ENCODE peak calls at places on chromosomes 11 and 22, in six cellular contexts. T, U, N, W, Z and X are unnamed samples.

GRCh38 chr11:66651011-66651410 is 12.5 kb downstream of the RBM4 start:
- DNase-seq in U (no peak), T (peak; percentile 13), N (no peak), Z (peak; percentile 12), W (no peak), X (no peak)

GRCh38 chr22:25068701-25069100 is 116.2 kb downstream of the KIAA1671 start:
- DNase-seq in Z (no peak), W (no peak), T (no peak), U (no peak), N (no peak), X (no peak)

GRCh38 chr22:21044931-21045584 is 688 bp upstream of the LRRC74B start:
- DNase-seq in U (peak; percentile 66), N (peak; percentile 54), Z (peak; percentile 57), T (peak; percentile 53), W (peak; percentile 47), X (peak; percentile 10)

GRCh38 chr11:111676878-111677585 is 74.8 kb downstream of the SIK2 start:
- DNase-seq in W (no peak), N (no peak), U (peak; percentile 43), T (peak; percentile 46), Z (peak; percentile 31), X (no peak)

GRCh38 chr22:42856179-42856864 is 751 bp downstream of the ARFGAP3 start:
- DNase-seq in U (peak; percentile 28), W (no peak), N (peak; percentile 9), T (peak; percentile 19), Z (no peak), X (peak; percentile 41)

GRCh38 chr11:1876361-1877063 is 15.2 kb downstream of the PRR33 start:
- DNase-seq in T (peak; percentile 88), U (peak; percentile 41), W (no peak), N (no peak), Z (peak; percentile 73), X (peak; percentile 51)

GRCh38 chr22:25759825-25760231 is 17.8 kb downstream of the MYO18B start:
- DNase-seq in Z (peak; percentile 97), N (no peak), U (peak; percentile 98), T (peak; percentile 98), W (no peak), X (no peak)

GRCh38 chr11:120985718-120986569 is 38.0 kb upstream of the TBCEL start:
- DNase-seq in T (peak; percentile 41), N (peak; percentile 55), U (peak; percentile 25), W (peak; percentile 5), Z (peak; percentile 48), X (peak; percentile 27)

GRCh38 chr11:71917646-71918045 is 10.7 kb downstream of the XNDC1N start:
- DNase-seq in Z (no peak), N (no peak), T (no peak), U (no peak), W (no peak), X (no peak)

GRCh38 chr22:39254789-39255298 is 10.1 kb upstream of the PDGFB start:
- DNase-seq in W (no peak), U (peak; percentile 44), Z (peak; percentile 41), N (no peak), T (peak; percentile 77), X (no peak)

GRCh38 chr11:123690490-123690889 is 36.1 kb upstream of the SCN3B start:
- DNase-seq in U (peak; percentile 52), W (no peak), Z (peak; percentile 55), N (no peak), T (peak; percentile 51), X (no peak)

GRCh38 chr11:107857550-107858216 is 904 bp downstream of the SLC35F2 start:
- DNase-seq in W (no peak), N (no peak), U (peak; percentile 21), Z (no peak), T (peak; percentile 52), X (no peak)

GRCh38 chr11:61904539-61905048 is 12.8 kb downstream of the RAB3IL1 start:
- DNase-seq in N (no peak), T (no peak), Z (no peak), U (no peak), W (no peak), X (peak; percentile 35)

GRCh38 chr11:86955111-86955673 is at the start of gene FZD4:
- DNase-seq in N (peak; percentile 87), Z (peak; percentile 90), W (peak; percentile 81), U (peak; percentile 80), T (peak; percentile 90), X (peak; percentile 89)

GRCh38 chr11:104581246-104581980 is 316.8 kb downstream of the CASP12 start:
- DNase-seq in N (no peak), W (no peak), T (peak; percentile 78), Z (no peak), U (no peak), X (no peak)